ENCODE peak calls at places on chromosomes 12 and 14, in seven cellular contexts. I is pancreas; S is vagina; P is HCT116; H is CD4-positive, alpha-beta T cell; O is body of pancreas; E is esophagus muscularis mucosa. B is an unnamed sample.

GRCh38 chr12:116861331-116861730 is 19.9 kb downstream of the HRK start:
- DNase-seq in H (peak; percentile 36), E (no peak), O (peak; percentile 22), P (no peak), I (no peak), S (no peak), B (peak; percentile 53)

GRCh38 chr14:94307410-94307992 is 14.4 kb upstream of the SERPINA10 start:
- DNase-seq in S (no peak), H (no peak), E (peak; percentile 77), I (no peak), P (peak; percentile 28), O (no peak), B (no peak)

GRCh38 chr14:32764131-32764530 is 174.5 kb upstream of the NPAS3 start:
- DNase-seq in P (no peak), H (no peak), I (no peak), E (no peak), O (no peak), S (no peak), B (no peak)

GRCh38 chr14:104690861-104691455 is 1.5 kb downstream of the INF2 start:
- DNase-seq in S (no peak), E (no peak), H (no peak), I (no peak), P (no peak), O (no peak), B (no peak)

GRCh38 chr14:97655169-97655948 is 858.2 kb downstream of the VRK1 start:
- DNase-seq in P (no peak), E (no peak), I (no peak), H (no peak), O (no peak), S (no peak), B (no peak)

GRCh38 chr14:53190938-53191337 is 37.8 kb upstream of the DDHD1 start:
- DNase-seq in H (no peak), P (no peak), O (no peak), I (no peak), E (no peak), S (no peak), B (no peak)

GRCh38 chr14:56892959-56893358 is 82.7 kb upstream of the OTX2 start:
- DNase-seq in S (no peak), O (no peak), H (no peak), P (no peak), I (no peak), E (peak; percentile 55), B (no peak)

GRCh38 chr14:64685364-64686130 is 18.7 kb upstream of the PLEKHG3 start:
- DNase-seq in I (no peak), S (no peak), O (no peak), H (no peak), E (no peak), P (no peak), B (no peak)

GRCh38 chr12:114648711-114649110 is 35.3 kb downstream of the TBX3 start:
- DNase-seq in H (no peak), I (no peak), O (no peak), S (no peak), P (no peak), E (no peak), B (no peak)

GRCh38 chr14:96821501-96821900 is 24.3 kb downstream of the VRK1 start:
- DNase-seq in H (no peak), P (no peak), S (no peak), E (no peak), I (no peak), O (no peak), B (no peak)

GRCh38 chr14:34496679-34497513 is 34.9 kb upstream of the SPTSSA start:
- DNase-seq in S (peak; percentile 96), E (peak; percentile 96), H (no peak), I (no peak), P (peak; percentile 97), O (peak; percentile 25), B (no peak)

GRCh38 chr12:63103489-63104131 is 47.4 kb downstream of the AVPR1A start:
- DNase-seq in H (no peak), I (no peak), S (no peak), O (no peak), P (peak; percentile 16), E (no peak), B (no peak)

GRCh38 chr14:55705651-55706340 is 125.8 kb downstream of the KTN1 start:
- DNase-seq in O (peak; percentile 23), H (no peak), I (peak; percentile 37), S (no peak), E (peak; percentile 83), P (no peak), B (no peak)

GRCh38 chr14:31206536-31207286 is 882 bp downstream of the HECTD1 start:
- DNase-seq in E (no peak), S (no peak), O (peak; percentile 45), H (peak; percentile 19), I (peak; percentile 69), P (no peak), B (peak; percentile 66)

GRCh38 chr14:105204206-105204930 is 23.3 kb upstream of the NUDT14 start:
- DNase-seq in S (no peak), I (peak; percentile 94), E (no peak), O (peak; percentile 89), P (no peak), H (no peak), B (no peak)

GRCh38 chr14:90936757-90937440 is 120.7 kb upstream of the TTC7B start:
- DNase-seq in P (no peak), H (no peak), O (no peak), I (no peak), S (no peak), E (no peak), B (no peak)

GRCh38 chr14:100292301-100292775 is 13.9 kb downstream of the SLC25A29 start:
- DNase-seq in I (no peak), P (no peak), H (no peak), S (no peak), O (no peak), E (no peak), B (no peak)

GRCh38 chr12:7716391-7716790 is 5.2 kb downstream of the DPPA3 start:
- DNase-seq in I (no peak), E (no peak), S (no peak), P (peak; percentile 19), H (no peak), O (no peak), B (no peak)

GRCh38 chr14:80924365-80925103 is 17.0 kb downstream of the CEP128 start:
- DNase-seq in H (no peak), P (no peak), I (no peak), E (no peak), O (no peak), S (no peak), B (no peak)

GRCh38 chr12:3362751-3363150 is 128.3 kb upstream of the PRMT8 start:
- DNase-seq in S (no peak), E (no peak), P (no peak), H (no peak), O (no peak), I (no peak), B (no peak)

GRCh38 chr12:118302053-118302452 is 70.7 kb downstream of the TAOK3 start:
- DNase-seq in P (no peak), E (no peak), H (no peak), O (no peak), I (no peak), S (no peak), B (no peak)

GRCh38 chr14:55593698-55594097 is 13.7 kb downstream of the KTN1 start:
- DNase-seq in P (no peak), E (no peak), I (no peak), H (no peak), S (no peak), O (no peak), B (no peak)

GRCh38 chr12:31235868-31236395 is 90.0 kb downstream of the SINHCAF start:
- DNase-seq in O (no peak), P (no peak), H (no peak), I (no peak), E (peak; percentile 86), S (peak; percentile 77), B (no peak)

GRCh38 chr14:37588667-37588955 is 6.4 kb downstream of the FOXA1 start:
- DNase-seq in H (no peak), P (no peak), S (no peak), I (no peak), O (no peak), E (no peak), B (no peak)
- H3K27ac ChIP-seq in H (no peak overlapping the region), P (no peak overlapping the region), S (peak overlapping the region; percentile 74), I (no peak overlapping the region), O (no peak overlapping the region), E (no peak overlapping the region), B (no peak overlapping the region)

GRCh38 chr12:1918875-1919236 is 404 bp upstream of the CACNA2D4 start:
- DNase-seq in O (no peak), I (no peak), H (no peak), E (peak; percentile 82), S (no peak), P (no peak), B (no peak)
- H3K27ac ChIP-seq in O (no peak overlapping the region), I (no peak overlapping the region), H (no peak overlapping the region), E (no peak overlapping the region), S (no peak overlapping the region), P (no peak overlapping the region), B (no peak overlapping the region)

GRCh38 chr14:95434161-95434560 is 82.3 kb downstream of the SYNE3 start:
- DNase-seq in S (no peak), H (no peak), E (no peak), I (peak; percentile 2), O (no peak), P (no peak), B (no peak)

GRCh38 chr14:95431199-95432145 is 85.0 kb downstream of the SYNE3 start:
- DNase-seq in S (no peak), P (no peak), I (no peak), H (no peak), O (peak; percentile 22), E (no peak), B (no peak)

GRCh38 chr14:95432152-95433093 is 84.0 kb downstream of the SYNE3 start:
- DNase-seq in I (peak; percentile 74), E (no peak), P (no peak), H (no peak), O (peak; percentile 67), S (no peak), B (no peak)

GRCh38 chr14:95436348-95436747 is 80.1 kb downstream of the SYNE3 start:
- DNase-seq in H (no peak), E (no peak), O (no peak), I (no peak), P (no peak), S (no peak), B (no peak)

GRCh38 chr14:95433094-95433478 is 83.4 kb downstream of the SYNE3 start:
- DNase-seq in I (peak; percentile 12), S (no peak), O (no peak), H (no peak), P (no peak), E (no peak), B (no peak)
- H3K27ac ChIP-seq in I (no peak overlapping the region), S (no peak overlapping the region), O (no peak overlapping the region), H (no peak overlapping the region), P (no peak overlapping the region), E (no peak overlapping the region), B (no peak overlapping the region)

DNA sequence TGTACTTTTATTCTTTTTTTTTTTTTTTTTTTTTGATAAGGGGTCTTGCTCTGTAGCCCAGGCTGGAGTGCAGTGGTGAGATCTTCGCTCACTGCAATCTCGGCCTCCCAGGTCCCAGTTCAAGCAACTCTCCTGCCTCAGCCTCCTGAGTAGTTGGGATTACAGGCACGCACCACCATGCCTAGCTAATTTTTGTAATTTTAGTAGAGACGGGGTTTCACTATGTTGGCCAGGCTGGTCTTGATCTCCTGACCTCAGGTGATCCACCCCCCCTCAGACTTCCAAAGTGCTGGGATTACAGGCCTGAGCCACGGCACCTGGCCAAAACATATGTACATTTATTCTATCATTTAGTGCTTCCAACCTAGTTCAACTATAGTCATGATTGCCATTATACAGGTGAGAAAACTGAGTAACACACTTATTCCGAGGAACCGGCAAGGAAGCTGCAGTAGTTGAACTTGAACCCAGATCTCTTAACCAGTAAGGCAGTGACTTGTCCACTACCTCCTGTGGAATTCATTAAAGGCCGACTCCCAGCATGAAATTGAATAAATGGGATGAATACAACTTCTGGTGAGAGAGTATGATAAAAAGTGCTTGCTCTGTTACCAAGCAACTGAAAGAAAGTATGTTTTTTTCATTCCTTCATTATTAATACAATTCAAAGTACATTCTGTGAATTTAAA is 755 bp upstream of the ATF7IP start:
- DNase-seq in E (no peak), H (no peak), O (no peak), I (no peak), P (no peak), S (no peak), B (no peak)
- H3K27ac ChIP-seq in E (peak overlapping the region; percentile 96), H (peak overlapping the region; percentile 89), O (peak overlapping the region; percentile 99), I (peak overlapping the region; percentile 99), P (peak overlapping the region; percentile 99), S (peak overlapping the region; percentile 94), B (peak overlapping the region; percentile 90)

B was measured in CD4-positive, alpha-beta memory T cell.